ENCODE peak calls at places on chromosomes 12 and 14, in five cellular contexts. C is nephron progenitor cell; R is NCI-H1105 treated with DMSO at 0.1 percent for 48 hours; W is stimulated activated CD4-positive, alpha-beta T cell treated with anti-CD3 and anti-CD28 coated beads, Interleukin-2, amount 100 ng/mL, for 24 hours; K is OCI-LY7. V is an unnamed sample.

GRCh38 chr12:69405466-69405865 is 45.9 kb downstream of the YEATS4 start:
- DNase-seq in C (no peak), R (no peak), W (no peak), K (no peak), V (no peak)

GRCh38 chr12:94242871-94243270 is 94.5 kb downstream of the PLXNC1 start:
- DNase-seq in C (no peak), R (no peak), W (no peak), K (no peak), V (peak)

GRCh38 chr12:91781114-91781513 is 364.5 kb downstream of the BTG1 start:
- DNase-seq in C (no peak), R (no peak), W (no peak), K (no peak), V (peak)

GRCh38 chr14:73712540-73713141 is 1.5 kb downstream of the PNMA1 start:
- DNase-seq in C (no peak), R (peak), W (peak), K (peak), V (peak)

GRCh38 chr14:86574778-86575129 is 1044.8 kb downstream of the FLRT2 start:
- DNase-seq in C (no peak), R (no peak), W (no peak), K (no peak), V (no peak)

GRCh38 chr14:103028161-103028767 is 29.1 kb downstream of the CDC42BPB start:
- DNase-seq in C (no peak), R (no peak), W (no peak), K (no peak), V (no peak)

GRCh38 chr12:29725587-29726320 is 58.0 kb downstream of the TMTC1 start:
- DNase-seq in C (peak), R (peak), W (no peak), K (no peak), V (peak)

GRCh38 chr12:19298837-19299605 is 140.3 kb upstream of the AEBP2 start:
- DNase-seq in C (no peak), R (no peak), W (no peak), K (no peak), V (no peak)

GRCh38 chr12:75981773-75982564 is 49.6 kb downstream of the PHLDA1 start:
- DNase-seq in C (no peak), R (no peak), W (no peak), K (no peak), V (peak)

GRCh38 chr12:12086975-12087692 is 16.4 kb downstream of the BCL2L14 start:
- DNase-seq in C (no peak), R (no peak), W (no peak), K (no peak), V (peak)

GRCh38 chr12:10807186-10807585 is at the start of gene TAS2R8:
- DNase-seq in C (no peak), R (no peak), W (no peak), K (no peak), V (no peak)

GRCh38 chr14:101031186-101031585 is 127.7 kb upstream of the RTL1 start:
- DNase-seq in C (no peak), R (no peak), W (no peak), K (no peak), V (no peak)

GRCh38 chr14:94317259-94317658 is 5.9 kb downstream of the SERPINA6 start:
- DNase-seq in C (no peak), R (no peak), W (no peak), K (no peak), V (no peak)

GRCh38 chr14:75499084-75499875 is 23.0 kb upstream of the BATF start:
- DNase-seq in C (no peak), R (no peak), W (no peak), K (no peak), V (no peak)

V was measured in left kidney.